ENCODE peak calls at places on chromosomes 11 and 22, in ten cellular contexts. One of them, this sample, is unnamed.

GRCh38 chr11:6259638-6260019 is at the start of gene CCKBR:
- DNase-seq in heart left ventricle: no peak
- DNase-seq in SK-N-SH: peak; percentile 61
- DNase-seq in body of pancreas: peak; percentile 79
- DNase-seq in PC-9: no peak
- DNase-seq in spleen: peak; percentile 80
- DNase-seq in breast epithelium: no peak
- DNase-seq in tibial nerve: no peak
- DNase-seq in psoas muscle: no peak
- DNase-seq in cardiac muscle cell: no peak
- DNase-seq in this sample: peak; percentile 8

GRCh38 chr22:28925916-28926315 is 42.5 kb downstream of the ZNRF3 start:
- DNase-seq in spleen: no peak
- DNase-seq in PC-9: no peak
- DNase-seq in heart left ventricle: no peak
- DNase-seq in SK-N-SH: no peak
- DNase-seq in body of pancreas: no peak
- DNase-seq in cardiac muscle cell: no peak
- DNase-seq in psoas muscle: no peak
- DNase-seq in tibial nerve: no peak
- DNase-seq in breast epithelium: no peak
- DNase-seq in this sample: no peak

GRCh38 chr11:2096919-2097301 is 42.3 kb downstream of the IGF2 start:
- DNase-seq in breast epithelium: no peak
- DNase-seq in spleen: peak; percentile 67
- DNase-seq in cardiac muscle cell: no peak
- DNase-seq in PC-9: no peak
- DNase-seq in tibial nerve: peak; percentile 24
- DNase-seq in heart left ventricle: peak; percentile 57
- DNase-seq in body of pancreas: no peak
- DNase-seq in SK-N-SH: no peak
- DNase-seq in psoas muscle: peak; percentile 72
- DNase-seq in this sample: no peak

GRCh38 chr11:68749501-68750196 is 1.7 kb downstream of the TESMIN start:
- DNase-seq in PC-9: no peak
- DNase-seq in body of pancreas: no peak
- DNase-seq in spleen: no peak
- DNase-seq in heart left ventricle: no peak
- DNase-seq in cardiac muscle cell: peak; percentile 20
- DNase-seq in SK-N-SH: no peak
- DNase-seq in tibial nerve: no peak
- DNase-seq in psoas muscle: no peak
- DNase-seq in breast epithelium: no peak
- DNase-seq in this sample: no peak

GRCh38 chr11:119318240-119319135 is 1.6 kb upstream of the MCAM start:
- DNase-seq in psoas muscle: no peak
- DNase-seq in body of pancreas: peak; percentile 33
- DNase-seq in cardiac muscle cell: peak; percentile 85
- DNase-seq in PC-9: peak; percentile 56
- DNase-seq in SK-N-SH: peak; percentile 47
- DNase-seq in tibial nerve: no peak
- DNase-seq in spleen: no peak
- DNase-seq in breast epithelium: no peak
- DNase-seq in heart left ventricle: peak; percentile 38
- DNase-seq in this sample: peak; percentile 58

GRCh38 chr11:121445071-121445768 is 6.9 kb upstream of the SORL1 start:
- DNase-seq in SK-N-SH: no peak
- DNase-seq in body of pancreas: no peak
- DNase-seq in psoas muscle: no peak
- DNase-seq in spleen: no peak
- DNase-seq in tibial nerve: no peak
- DNase-seq in breast epithelium: no peak
- DNase-seq in heart left ventricle: no peak
- DNase-seq in cardiac muscle cell: no peak
- DNase-seq in PC-9: no peak
- DNase-seq in this sample: no peak

GRCh38 chr11:65454311-65454695 is 31.7 kb downstream of the NEAT1 start:
- DNase-seq in PC-9: no peak
- DNase-seq in body of pancreas: no peak
- DNase-seq in heart left ventricle: no peak
- DNase-seq in psoas muscle: peak; percentile 71
- DNase-seq in tibial nerve: no peak
- DNase-seq in breast epithelium: peak; percentile 25
- DNase-seq in SK-N-SH: no peak
- DNase-seq in cardiac muscle cell: peak; percentile 40
- DNase-seq in spleen: no peak
- DNase-seq in this sample: no peak

GRCh38 chr22:40421941-40422340 is 51.5 kb downstream of the SGSM3 start:
- DNase-seq in psoas muscle: peak; percentile 6
- DNase-seq in SK-N-SH: no peak
- DNase-seq in heart left ventricle: no peak
- DNase-seq in PC-9: no peak
- DNase-seq in cardiac muscle cell: no peak
- DNase-seq in body of pancreas: no peak
- DNase-seq in tibial nerve: no peak
- DNase-seq in breast epithelium: peak; percentile 10
- DNase-seq in spleen: peak; percentile 20
- DNase-seq in this sample: no peak

GRCh38 chr11:108616549-108616948 is 23.0 kb upstream of the EXPH5 start:
- DNase-seq in PC-9: peak; percentile 100
- DNase-seq in SK-N-SH: no peak
- DNase-seq in cardiac muscle cell: peak; percentile 69
- DNase-seq in tibial nerve: no peak
- DNase-seq in body of pancreas: no peak
- DNase-seq in spleen: no peak
- DNase-seq in psoas muscle: no peak
- DNase-seq in breast epithelium: no peak
- DNase-seq in heart left ventricle: no peak
- DNase-seq in this sample: no peak

GRCh38 chr22:19747574-19747973 is 13.0 kb upstream of the TBX1 start:
- DNase-seq in tibial nerve: no peak
- DNase-seq in breast epithelium: no peak
- DNase-seq in cardiac muscle cell: no peak
- DNase-seq in psoas muscle: no peak
- DNase-seq in heart left ventricle: no peak
- DNase-seq in body of pancreas: no peak
- DNase-seq in SK-N-SH: no peak
- DNase-seq in PC-9: no peak
- DNase-seq in spleen: no peak
- DNase-seq in this sample: no peak

GRCh38 chr22:39871008-39871798 is 22.4 kb downstream of the ENTHD1 start:
- DNase-seq in body of pancreas: no peak
- DNase-seq in psoas muscle: no peak
- DNase-seq in heart left ventricle: no peak
- DNase-seq in spleen: no peak
- DNase-seq in cardiac muscle cell: no peak
- DNase-seq in PC-9: no peak
- DNase-seq in tibial nerve: no peak
- DNase-seq in breast epithelium: no peak
- DNase-seq in SK-N-SH: no peak
- DNase-seq in this sample: no peak

GRCh38 chr11:86940122-86940777 is 14.9 kb downstream of the FZD4 start:
- DNase-seq in psoas muscle: peak; percentile 78
- DNase-seq in breast epithelium: no peak
- DNase-seq in SK-N-SH: no peak
- DNase-seq in heart left ventricle: peak; percentile 72
- DNase-seq in spleen: no peak
- DNase-seq in PC-9: no peak
- DNase-seq in cardiac muscle cell: peak; percentile 93
- DNase-seq in tibial nerve: peak; percentile 33
- DNase-seq in body of pancreas: peak; percentile 77
- DNase-seq in this sample: no peak

GRCh38 chr11:19711911-19712280 is 741 bp upstream of the NAV2 start:
- DNase-seq in breast epithelium: no peak
- DNase-seq in cardiac muscle cell: no peak
- DNase-seq in PC-9: no peak
- DNase-seq in spleen: no peak
- DNase-seq in psoas muscle: no peak
- DNase-seq in body of pancreas: no peak
- DNase-seq in tibial nerve: no peak
- DNase-seq in heart left ventricle: no peak
- DNase-seq in SK-N-SH: no peak
- DNase-seq in this sample: no peak

DNA sequence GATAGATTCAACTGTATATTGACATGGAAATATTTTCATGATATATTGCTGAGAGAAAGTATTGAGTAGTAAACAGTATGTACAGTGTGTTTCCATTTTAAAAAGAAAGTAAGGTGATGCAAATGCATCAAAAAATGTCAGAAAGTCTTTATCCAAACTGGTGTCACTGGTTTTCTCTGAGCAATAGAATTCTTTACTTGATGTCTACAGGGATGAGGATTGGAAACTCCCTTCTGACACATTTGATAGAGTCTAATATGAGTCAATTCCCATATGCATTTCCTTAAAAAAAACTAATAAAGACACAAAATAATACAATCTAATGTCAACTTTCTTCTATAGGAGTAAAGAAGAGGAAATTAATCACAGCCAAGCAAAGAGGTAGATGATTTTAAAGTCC is 18.3 kb upstream of the CCDC179 start:
- DNase-seq in breast epithelium: no peak
- DNase-seq in spleen: no peak
- DNase-seq in psoas muscle: no peak
- DNase-seq in heart left ventricle: no peak
- DNase-seq in PC-9: no peak
- DNase-seq in body of pancreas: no peak
- DNase-seq in cardiac muscle cell: no peak
- DNase-seq in SK-N-SH: no peak
- DNase-seq in tibial nerve: no peak
- DNase-seq in this sample: no peak
- H3K9me3 ChIP-seq in breast epithelium: no peaks in the 10 kb centered on the region
- H3K9me3 ChIP-seq in spleen: no peaks in the 10 kb centered on the region
- H3K9me3 ChIP-seq in psoas muscle: no peaks in the 10 kb centered on the region
- H3K9me3 ChIP-seq in heart left ventricle: no peaks in the 10 kb centered on the region
- H3K9me3 ChIP-seq in PC-9: no peaks in the 10 kb centered on the region
- H3K9me3 ChIP-seq in body of pancreas: no peaks in the 10 kb centered on the region
- H3K9me3 ChIP-seq in cardiac muscle cell: no peaks in the 10 kb centered on the region
- H3K9me3 ChIP-seq in SK-N-SH: no peaks in the 10 kb centered on the region
- H3K9me3 ChIP-seq in tibial nerve: no peaks in the 10 kb centered on the region
- H3K9me3 ChIP-seq in this sample: no peaks in the 10 kb centered on the region

GRCh38 chr22:30212363-30212995 is 34.1 kb downstream of the LIF start:
- DNase-seq in psoas muscle: peak; percentile 66
- DNase-seq in body of pancreas: peak; percentile 89
- DNase-seq in SK-N-SH: peak; percentile 30
- DNase-seq in heart left ventricle: peak; percentile 69
- DNase-seq in tibial nerve: peak; percentile 46
- DNase-seq in cardiac muscle cell: peak; percentile 90
- DNase-seq in spleen: peak; percentile 83
- DNase-seq in PC-9: peak; percentile 100
- DNase-seq in breast epithelium: peak; percentile 86
- DNase-seq in this sample: no peak
- H3K27ac ChIP-seq in psoas muscle: no peak overlapping the region
- H3K27ac ChIP-seq in body of pancreas: peak overlapping the region; percentile 79
- H3K27ac ChIP-seq in SK-N-SH: peak overlapping the region; percentile 28
- H3K27ac ChIP-seq in heart left ventricle: no peak overlapping the region
- H3K27ac ChIP-seq in tibial nerve: peak overlapping the region; percentile 52
- H3K27ac ChIP-seq in cardiac muscle cell: no peak overlapping the region
- H3K27ac ChIP-seq in spleen: peak overlapping the region; percentile 79
- H3K27ac ChIP-seq in PC-9: peak overlapping the region; percentile 98
- H3K27ac ChIP-seq in breast epithelium: peak overlapping the region; percentile 80
- H3K27ac ChIP-seq in this sample: no peak overlapping the region

GRCh38 chr22:37639070-37639760 is at the start of gene SH3BP1:
- DNase-seq in spleen: peak; percentile 94
- DNase-seq in heart left ventricle: peak; percentile 78
- DNase-seq in SK-N-SH: peak; percentile 89
- DNase-seq in PC-9: no peak
- DNase-seq in breast epithelium: no peak
- DNase-seq in cardiac muscle cell: peak; percentile 53
- DNase-seq in body of pancreas: peak; percentile 37
- DNase-seq in tibial nerve: no peak
- DNase-seq in psoas muscle: peak; percentile 72
- DNase-seq in this sample: peak; percentile 54

GRCh38 chr22:37636186-37636948 is 3.1 kb upstream of the SH3BP1 start:
- DNase-seq in tibial nerve: no peak
- DNase-seq in SK-N-SH: no peak
- DNase-seq in body of pancreas: peak; percentile 34
- DNase-seq in breast epithelium: no peak
- DNase-seq in heart left ventricle: no peak
- DNase-seq in PC-9: no peak
- DNase-seq in spleen: peak; percentile 85
- DNase-seq in psoas muscle: no peak
- DNase-seq in cardiac muscle cell: peak; percentile 84
- DNase-seq in this sample: no peak

GRCh38 chr22:37639771-37640590 is 512 bp downstream of the SH3BP1 start:
- DNase-seq in PC-9: no peak
- DNase-seq in breast epithelium: no peak
- DNase-seq in SK-N-SH: peak; percentile 77
- DNase-seq in cardiac muscle cell: no peak
- DNase-seq in heart left ventricle: no peak
- DNase-seq in body of pancreas: no peak
- DNase-seq in tibial nerve: no peak
- DNase-seq in psoas muscle: no peak
- DNase-seq in spleen: peak; percentile 85
- DNase-seq in this sample: no peak

GRCh38 chr22:37636949-37637273 is 2.6 kb upstream of the SH3BP1 start:
- DNase-seq in PC-9: no peak
- DNase-seq in psoas muscle: no peak
- DNase-seq in SK-N-SH: no peak
- DNase-seq in spleen: no peak
- DNase-seq in heart left ventricle: no peak
- DNase-seq in tibial nerve: no peak
- DNase-seq in body of pancreas: no peak
- DNase-seq in breast epithelium: no peak
- DNase-seq in cardiac muscle cell: no peak
- DNase-seq in this sample: no peak

DNA sequence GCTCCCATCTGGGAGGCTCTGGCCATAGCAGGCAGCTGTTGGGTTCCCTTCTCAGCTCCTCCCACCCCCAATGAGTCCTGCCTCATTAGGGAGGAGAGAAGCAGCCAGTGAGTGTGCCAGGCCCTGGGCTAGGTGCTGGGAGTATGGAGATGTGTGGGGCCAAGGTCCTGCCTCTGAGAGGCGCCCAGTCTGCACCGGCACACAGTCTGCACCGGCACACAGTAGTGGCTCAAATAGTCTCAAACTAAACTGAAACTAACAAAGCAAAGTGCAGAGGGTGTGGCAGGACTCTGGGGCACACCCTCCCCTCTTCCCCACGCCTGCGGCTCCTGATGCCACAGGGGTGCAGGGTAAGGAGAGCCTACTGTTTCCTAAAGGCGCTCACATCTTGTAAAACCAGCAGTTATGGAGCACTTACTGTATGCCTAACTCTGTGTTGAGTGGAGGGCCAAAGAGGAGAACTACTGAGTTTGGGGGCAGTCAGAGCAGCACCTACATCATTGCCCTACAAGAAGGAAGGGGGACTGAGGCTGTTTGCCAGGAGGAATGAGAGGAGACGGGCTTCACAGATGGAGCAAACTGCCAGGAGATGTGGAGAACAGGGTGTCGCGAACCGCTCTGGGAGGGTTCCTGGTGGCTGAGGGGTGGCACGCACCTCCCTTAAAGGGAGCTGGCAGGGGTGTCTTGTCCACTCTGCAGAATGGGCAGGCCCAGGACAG is 959 bp upstream of the SH3BP1 start:
- DNase-seq in psoas muscle: no peak
- DNase-seq in body of pancreas: no peak
- DNase-seq in PC-9: no peak
- DNase-seq in heart left ventricle: no peak
- DNase-seq in cardiac muscle cell: no peak
- DNase-seq in spleen: peak; percentile 81
- DNase-seq in tibial nerve: no peak
- DNase-seq in breast epithelium: no peak
- DNase-seq in SK-N-SH: no peak
- DNase-seq in this sample: no peak
- H3K4me1 ChIP-seq in psoas muscle: peaks cover 14% of the 10 kb centered on the region
- H3K4me1 ChIP-seq in body of pancreas: peaks cover 39% of the 10 kb centered on the region
- H3K4me1 ChIP-seq in PC-9: peaks cover 32% of the 10 kb centered on the region
- H3K4me1 ChIP-seq in heart left ventricle: peaks cover 38% of the 10 kb centered on the region
- H3K4me1 ChIP-seq in cardiac muscle cell: peaks cover 28% of the 10 kb centered on the region
- H3K4me1 ChIP-seq in spleen: peaks cover 67% of the 10 kb centered on the region
- H3K4me1 ChIP-seq in tibial nerve: peaks cover 53% of the 10 kb centered on the region
- H3K4me1 ChIP-seq in breast epithelium: peaks cover 19% of the 10 kb centered on the region
- H3K4me1 ChIP-seq in SK-N-SH: peaks cover 58% of the 10 kb centered on the region
- H3K4me1 ChIP-seq in this sample: peaks cover 94% of the 10 kb centered on the region

GRCh38 chr22:48432721-48433518 is 1394.8 kb downstream of the BRD1 start:
- DNase-seq in spleen: peak; percentile 41
- DNase-seq in breast epithelium: peak; percentile 45
- DNase-seq in PC-9: no peak
- DNase-seq in heart left ventricle: no peak
- DNase-seq in cardiac muscle cell: no peak
- DNase-seq in body of pancreas: no peak
- DNase-seq in tibial nerve: no peak
- DNase-seq in SK-N-SH: no peak
- DNase-seq in psoas muscle: no peak
- DNase-seq in this sample: no peak
- H3K9me3 ChIP-seq in spleen: no peaks in the 10 kb centered on the region
- H3K9me3 ChIP-seq in breast epithelium: no peaks in the 10 kb centered on the region
- H3K9me3 ChIP-seq in PC-9: no peaks in the 10 kb centered on the region
- H3K9me3 ChIP-seq in heart left ventricle: no peaks in the 10 kb centered on the region
- H3K9me3 ChIP-seq in cardiac muscle cell: no peaks in the 10 kb centered on the region
- H3K9me3 ChIP-seq in body of pancreas: no peaks in the 10 kb centered on the region
- H3K9me3 ChIP-seq in tibial nerve: no peaks in the 10 kb centered on the region
- H3K9me3 ChIP-seq in SK-N-SH: no peaks in the 10 kb centered on the region
- H3K9me3 ChIP-seq in psoas muscle: no peaks in the 10 kb centered on the region
- H3K9me3 ChIP-seq in this sample: no peaks in the 10 kb centered on the region